ENCODE peak calls at places on chromosomes 4 and X, in eight cellular contexts. Z, A, H, R, E, V, C and W are unnamed samples.

GRCh38 chr4:6469144-6469543 is 3.3 kb downstream of the PPP2R2C start:
- DNase-seq in A (no peak), E (no peak), R (no peak), Z (no peak), C (peak; percentile 2), H (no peak), V (no peak), W (no peak)

GRCh38 chrX:123121241-123121640 is 62.8 kb upstream of the GRIA3 start:
- DNase-seq in H (no peak), Z (no peak), A (no peak), C (no peak), E (no peak), R (no peak), V (no peak), W (no peak)

GRCh38 chr4:159101983-159102622 is 776 bp upstream of the RAPGEF2 start:
- DNase-seq in R (no peak), H (peak; percentile 1), E (no peak), V (no peak), A (no peak), Z (no peak), C (no peak), W (no peak)

GRCh38 chr4:22389240-22389871 is 126.5 kb downstream of the ADGRA3 start:
- DNase-seq in H (peak; percentile 70), A (peak; percentile 78), Z (peak; percentile 47), E (peak; percentile 67), C (peak; percentile 74), R (peak; percentile 93), V (peak; percentile 46), W (peak; percentile 75)

GRCh38 chr4:138406881-138407280 is 164.7 kb upstream of the SLC7A11 start:
- DNase-seq in C (no peak), Z (no peak), R (peak; percentile 51), H (peak; percentile 68), E (no peak), V (no peak), A (no peak), W (no peak)

GRCh38 chr4:118968813-118969212 is 80.2 kb downstream of the SYNPO2 start:
- DNase-seq in V (no peak), A (no peak), E (no peak), C (no peak), Z (no peak), R (no peak), H (peak; percentile 36), W (no peak)

GRCh38 chr4:77872723-77873435 is 10.2 kb downstream of the MRPL1 start:
- DNase-seq in Z (no peak), V (no peak), R (no peak), E (no peak), A (no peak), H (no peak), C (no peak), W (no peak)

GRCh38 chr4:112648263-112649054 is 11.5 kb downstream of the LARP7 start:
- DNase-seq in R (peak; percentile 43), Z (peak; percentile 82), E (no peak), A (no peak), H (no peak), V (no peak), C (no peak), W (no peak)

GRCh38 chrX:155070975-155071693 is at the start of the genes BRCC3, CMC4 and MTCP1:
- DNase-seq in V (peak; percentile 83), C (peak; percentile 82), Z (peak; percentile 42), A (peak; percentile 75), H (peak; percentile 90), R (peak; percentile 73), E (peak; percentile 85), W (peak; percentile 67)

GRCh38 chrX:8037593-8038348 is 110.6 kb upstream of the PNPLA4 start:
- DNase-seq in R (no peak), Z (no peak), C (no peak), H (peak; percentile 51), E (no peak), A (no peak), V (peak; percentile 31), W (no peak)

GRCh38 chrX:15404712-15405111 is 20.5 kb upstream of the VEGFD start:
- DNase-seq in C (peak; percentile 40), H (peak; percentile 79), E (no peak), A (peak; percentile 51), V (no peak), R (peak; percentile 77), Z (no peak), W (no peak)

GRCh38 chr4:177728361-177729152 is 286.3 kb upstream of the AGA start:
- DNase-seq in Z (no peak), A (no peak), R (no peak), V (no peak), E (peak; percentile 82), H (peak; percentile 5), C (peak; percentile 51), W (no peak)

GRCh38 chr4:75168548-75168947 is 235.6 kb downstream of the PARM1 start:
- DNase-seq in E (no peak), A (no peak), H (no peak), V (no peak), Z (no peak), C (no peak), R (no peak), W (no peak)

GRCh38 chrX:73068467-73069364 is 10.6 kb downstream of the PABPC1L2A start:
- DNase-seq in R (no peak), H (no peak), V (no peak), A (no peak), Z (no peak), C (no peak), E (no peak), W (no peak)

GRCh38 chr4:16176621-16177020 is 49.6 kb downstream of the TAPT1 start:
- DNase-seq in H (no peak), V (no peak), E (no peak), R (no peak), Z (no peak), C (no peak), A (no peak), W (no peak)

GRCh38 chrX:109537324-109537665 is 651 bp downstream of the NXT2 start:
- DNase-seq in Z (no peak), V (no peak), E (peak; percentile 83), A (no peak), R (peak; percentile 83), H (peak; percentile 69), C (no peak), W (peak; percentile 2)

GRCh38 chr4:25081866-25082471 is 51.2 kb upstream of the LGI2 start:
- DNase-seq in H (no peak), V (no peak), R (no peak), C (no peak), E (no peak), Z (no peak), A (no peak), W (no peak)

DNA sequence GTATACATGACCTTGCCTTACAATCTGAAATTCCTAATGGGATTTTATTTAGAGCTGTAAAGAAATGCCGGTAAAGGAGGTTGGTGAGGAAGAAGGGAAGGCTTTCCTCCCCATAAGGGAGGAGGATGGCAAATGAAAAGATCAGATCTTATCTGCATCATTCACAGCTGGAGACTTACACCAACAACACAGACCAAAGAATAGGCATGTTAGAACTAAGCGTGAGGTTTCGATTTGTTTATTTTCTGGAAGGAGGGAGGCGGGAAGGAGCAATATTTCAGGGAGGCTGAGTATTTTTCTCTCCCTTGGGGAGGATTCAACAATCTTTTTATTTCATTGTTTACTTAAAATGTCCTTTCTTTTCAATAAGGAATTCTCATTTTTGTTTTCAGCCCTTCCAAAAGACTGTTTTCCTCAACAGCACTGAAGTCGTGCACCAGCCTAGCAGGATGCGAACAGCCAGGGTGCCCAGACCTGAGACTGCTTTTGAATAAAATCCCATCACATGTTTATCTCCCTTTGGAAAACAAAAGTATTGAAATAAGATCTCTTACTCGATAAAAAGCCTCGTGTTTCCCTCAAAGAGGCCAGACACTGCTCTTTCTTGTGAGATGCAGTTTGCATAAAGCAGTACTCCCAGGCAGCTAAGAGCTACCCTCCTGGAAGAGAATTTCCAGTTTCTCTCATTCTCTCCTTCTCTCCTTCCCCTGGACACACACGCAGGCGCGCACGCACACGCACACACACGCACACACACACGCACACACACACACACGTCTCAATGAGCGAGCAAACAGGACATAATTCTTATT is 236.1 kb downstream of the MGST2 start:
- DNase-seq in V (no peak), C (no peak), R (peak; percentile 32), Z (no peak), A (peak; percentile 79), H (no peak), E (peak; percentile 33), W (no peak)
- H3K4me3 ChIP-seq in V (no peak overlapping the region), C (peak overlapping the region; percentile 54), R (peak overlapping the region; percentile 10), Z (no peak overlapping the region), A (no peak overlapping the region), H (no peak overlapping the region), E (peak overlapping the region; percentile 79), W (no peak overlapping the region)

GRCh38 chr4:148369919-148370318 is 72.3 kb downstream of the NR3C2 start:
- DNase-seq in H (no peak), A (no peak), C (no peak), V (no peak), Z (no peak), R (no peak), E (no peak), W (no peak)

GRCh38 chr4:148373093-148373492 is 69.1 kb downstream of the NR3C2 start:
- DNase-seq in R (no peak), C (no peak), V (no peak), H (no peak), A (no peak), E (no peak), Z (no peak), W (no peak)

GRCh38 chr4:148376151-148376550 is 66.1 kb downstream of the NR3C2 start:
- DNase-seq in C (peak; percentile 76), R (peak; percentile 36), V (peak; percentile 36), A (peak; percentile 91), Z (no peak), H (no peak), E (peak; percentile 85), W (peak; percentile 39)

GRCh38 chr4:148375581-148375980 is 66.6 kb downstream of the NR3C2 start:
- DNase-seq in H (no peak), A (no peak), E (no peak), Z (no peak), V (no peak), C (no peak), R (no peak), W (no peak)
- H3K4me3 ChIP-seq in H (no peak overlapping the region), A (no peak overlapping the region), E (peak overlapping the region; percentile 27), Z (no peak overlapping the region), V (no peak overlapping the region), C (no peak overlapping the region), R (no peak overlapping the region), W (no peak overlapping the region)

DNA sequence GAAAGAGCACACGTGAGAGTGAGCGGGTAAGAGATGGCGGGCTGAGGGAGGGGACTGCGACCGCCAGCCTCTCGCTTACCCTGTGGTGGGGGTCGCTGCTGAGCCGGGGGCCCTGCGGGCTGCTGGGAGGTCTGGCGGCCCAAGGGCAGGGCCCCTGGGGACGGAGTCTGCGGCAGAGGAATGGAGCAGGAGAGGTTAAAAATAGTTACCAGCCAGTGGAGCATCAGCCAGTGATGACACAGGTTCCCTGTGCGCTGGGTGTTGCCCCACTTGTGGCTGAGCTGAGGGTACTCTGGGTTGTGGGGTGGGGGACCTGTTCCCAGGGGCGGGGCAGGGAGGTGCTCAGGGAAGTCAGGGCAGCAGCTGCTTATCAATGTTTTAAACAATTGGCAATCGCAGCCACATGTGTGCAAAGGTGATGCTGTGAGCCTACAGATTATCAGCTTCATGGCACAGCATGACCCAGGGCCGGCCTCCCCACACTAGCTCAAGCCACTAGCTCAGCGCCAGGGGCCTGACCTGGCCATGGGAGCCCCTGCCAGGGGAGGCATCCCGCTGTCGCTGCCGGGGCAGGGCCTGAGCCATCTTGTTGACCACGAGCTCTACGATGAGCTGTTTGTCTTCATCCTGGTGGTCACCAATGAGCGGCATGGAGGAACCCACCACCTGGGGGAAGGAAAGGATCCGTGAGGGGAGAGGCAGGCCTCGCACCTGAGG is 7.5 kb upstream of the TIMP1 start:
- DNase-seq in V (no peak), C (no peak), H (peak; percentile 43), R (no peak), Z (no peak), A (no peak), E (no peak), W (no peak)
- H3K4me3 ChIP-seq in V (no peak overlapping the region), C (no peak overlapping the region), H (no peak overlapping the region), R (no peak overlapping the region), Z (peak overlapping the region; percentile 41), A (no peak overlapping the region), E (no peak overlapping the region), W (no peak overlapping the region)

GRCh38 chr4:140095694-140096482 is 58.1 kb downstream of the MAML3 start:
- DNase-seq in C (no peak), H (peak; percentile 80), A (peak; percentile 95), R (peak; percentile 93), Z (no peak), V (peak; percentile 85), E (peak; percentile 75), W (peak; percentile 60)
- H3K4me3 ChIP-seq in C (no peak overlapping the region), H (peak overlapping the region; percentile 8), A (no peak overlapping the region), R (no peak overlapping the region), Z (no peak overlapping the region), V (no peak overlapping the region), E (no peak overlapping the region), W (peak overlapping the region; percentile 32)